ENCODE peak calls at places on chromosomes 13 and 19, in ten cellular contexts. One of them, this sample, is unnamed.

GRCh38 chr13:95295026-95295425 is 6.2 kb downstream of the ABCC4 start:
- DNase-seq in HL-60: no peak
- DNase-seq in adrenal gland: no peak
- DNase-seq in body of pancreas: no peak
- DNase-seq in tibial nerve: no peak
- DNase-seq in thoracic aorta: no peak
- DNase-seq in psoas muscle: no peak
- DNase-seq in heart left ventricle: no peak
- DNase-seq in foreskin fibroblast: no peak
- DNase-seq in fibroblast of lung: no peak
- DNase-seq in this sample: no peak

GRCh38 chr13:20127263-20127562 is 33.6 kb downstream of the GJA3 start:
- DNase-seq in HL-60: peak
- DNase-seq in adrenal gland: no peak
- DNase-seq in body of pancreas: no peak
- DNase-seq in tibial nerve: no peak
- DNase-seq in thoracic aorta: no peak
- DNase-seq in psoas muscle: no peak
- DNase-seq in heart left ventricle: no peak
- DNase-seq in foreskin fibroblast: no peak
- DNase-seq in fibroblast of lung: no peak
- DNase-seq in this sample: no peak

GRCh38 chr13:51230473-51231105 is 8.4 kb downstream of the FAM124A start:
- DNase-seq in HL-60: no peak
- DNase-seq in adrenal gland: peak
- DNase-seq in body of pancreas: peak
- DNase-seq in tibial nerve: peak
- DNase-seq in thoracic aorta: no peak
- DNase-seq in psoas muscle: peak
- DNase-seq in heart left ventricle: peak
- DNase-seq in foreskin fibroblast: peak
- DNase-seq in fibroblast of lung: peak
- DNase-seq in this sample: peak

GRCh38 chr13:37216340-37216739 is 110.9 kb upstream of the CSNK1A1L start:
- DNase-seq in HL-60: no peak
- DNase-seq in adrenal gland: no peak
- DNase-seq in body of pancreas: no peak
- DNase-seq in tibial nerve: no peak
- DNase-seq in thoracic aorta: no peak
- DNase-seq in psoas muscle: no peak
- DNase-seq in heart left ventricle: no peak
- DNase-seq in foreskin fibroblast: no peak
- DNase-seq in fibroblast of lung: no peak
- DNase-seq in this sample: no peak

GRCh38 chr13:101181076-101181685 is 235.1 kb downstream of the NALCN start:
- DNase-seq in HL-60: no peak
- DNase-seq in adrenal gland: no peak
- DNase-seq in body of pancreas: no peak
- DNase-seq in tibial nerve: no peak
- DNase-seq in thoracic aorta: no peak
- DNase-seq in psoas muscle: no peak
- DNase-seq in heart left ventricle: no peak
- DNase-seq in foreskin fibroblast: no peak
- DNase-seq in fibroblast of lung: peak
- DNase-seq in this sample: peak

GRCh38 chr19:42555317-42555716 is 27.0 kb upstream of the CEACAM1 start:
- DNase-seq in HL-60: peak
- DNase-seq in adrenal gland: no peak
- DNase-seq in body of pancreas: no peak
- DNase-seq in tibial nerve: no peak
- DNase-seq in thoracic aorta: no peak
- DNase-seq in psoas muscle: no peak
- DNase-seq in heart left ventricle: no peak
- DNase-seq in foreskin fibroblast: no peak
- DNase-seq in fibroblast of lung: no peak
- DNase-seq in this sample: no peak

GRCh38 chr13:32883501-32883900 is 132.7 kb upstream of the KL start:
- DNase-seq in HL-60: no peak
- DNase-seq in adrenal gland: no peak
- DNase-seq in body of pancreas: no peak
- DNase-seq in tibial nerve: peak
- DNase-seq in thoracic aorta: no peak
- DNase-seq in psoas muscle: no peak
- DNase-seq in heart left ventricle: no peak
- DNase-seq in foreskin fibroblast: no peak
- DNase-seq in fibroblast of lung: peak
- DNase-seq in this sample: peak

GRCh38 chr13:99577934-99578917 is 77.0 kb downstream of the TM9SF2 start:
- DNase-seq in HL-60: peak
- DNase-seq in adrenal gland: peak
- DNase-seq in body of pancreas: no peak
- DNase-seq in tibial nerve: no peak
- DNase-seq in thoracic aorta: no peak
- DNase-seq in psoas muscle: no peak
- DNase-seq in heart left ventricle: no peak
- DNase-seq in foreskin fibroblast: no peak
- DNase-seq in fibroblast of lung: no peak
- DNase-seq in this sample: no peak

GRCh38 chr19:58563034-58563573 is 4.7 kb upstream of the UBE2M start:
- DNase-seq in HL-60: no peak
- DNase-seq in adrenal gland: no peak
- DNase-seq in body of pancreas: peak
- DNase-seq in tibial nerve: no peak
- DNase-seq in thoracic aorta: no peak
- DNase-seq in psoas muscle: no peak
- DNase-seq in heart left ventricle: peak
- DNase-seq in foreskin fibroblast: no peak
- DNase-seq in fibroblast of lung: no peak
- DNase-seq in this sample: no peak

GRCh38 chr19:40229926-40230417 is 3.5 kb upstream of the CCNP start:
- DNase-seq in HL-60: no peak
- DNase-seq in adrenal gland: no peak
- DNase-seq in body of pancreas: no peak
- DNase-seq in tibial nerve: no peak
- DNase-seq in thoracic aorta: no peak
- DNase-seq in psoas muscle: no peak
- DNase-seq in heart left ventricle: no peak
- DNase-seq in foreskin fibroblast: no peak
- DNase-seq in fibroblast of lung: no peak
- DNase-seq in this sample: no peak

GRCh38 chr13:113427562-113428468 is 25.5 kb downstream of the ADPRHL1 start:
- DNase-seq in HL-60: no peak
- DNase-seq in adrenal gland: no peak
- DNase-seq in body of pancreas: no peak
- DNase-seq in tibial nerve: no peak
- DNase-seq in thoracic aorta: no peak
- DNase-seq in psoas muscle: no peak
- DNase-seq in heart left ventricle: peak
- DNase-seq in foreskin fibroblast: no peak
- DNase-seq in fibroblast of lung: no peak
- DNase-seq in this sample: no peak

GRCh38 chr13:26050568-26051230 is 1.1 kb downstream of the SHISA2 start:
- DNase-seq in HL-60: no peak
- DNase-seq in adrenal gland: no peak
- DNase-seq in body of pancreas: no peak
- DNase-seq in tibial nerve: no peak
- DNase-seq in thoracic aorta: no peak
- DNase-seq in psoas muscle: peak
- DNase-seq in heart left ventricle: no peak
- DNase-seq in foreskin fibroblast: no peak
- DNase-seq in fibroblast of lung: peak
- DNase-seq in this sample: peak

GRCh38 chr19:34487651-34488051 is 6.1 kb downstream of the WTIP start:
- DNase-seq in HL-60: no peak
- DNase-seq in adrenal gland: no peak
- DNase-seq in body of pancreas: no peak
- DNase-seq in tibial nerve: no peak
- DNase-seq in thoracic aorta: no peak
- DNase-seq in psoas muscle: no peak
- DNase-seq in heart left ventricle: no peak
- DNase-seq in foreskin fibroblast: no peak
- DNase-seq in fibroblast of lung: no peak
- DNase-seq in this sample: no peak

GRCh38 chr13:81821259-81821658 is 1480.3 kb upstream of the SPRY2 start:
- DNase-seq in HL-60: no peak
- DNase-seq in adrenal gland: no peak
- DNase-seq in body of pancreas: no peak
- DNase-seq in tibial nerve: no peak
- DNase-seq in thoracic aorta: no peak
- DNase-seq in psoas muscle: no peak
- DNase-seq in heart left ventricle: no peak
- DNase-seq in foreskin fibroblast: no peak
- DNase-seq in fibroblast of lung: no peak
- DNase-seq in this sample: no peak

GRCh38 chr13:42041684-42042035 is 6.8 kb upstream of the DGKH start:
- DNase-seq in HL-60: peak
- DNase-seq in adrenal gland: peak
- DNase-seq in body of pancreas: peak
- DNase-seq in tibial nerve: peak
- DNase-seq in thoracic aorta: peak
- DNase-seq in psoas muscle: peak
- DNase-seq in heart left ventricle: peak
- DNase-seq in foreskin fibroblast: peak
- DNase-seq in fibroblast of lung: peak
- DNase-seq in this sample: peak

DNA sequence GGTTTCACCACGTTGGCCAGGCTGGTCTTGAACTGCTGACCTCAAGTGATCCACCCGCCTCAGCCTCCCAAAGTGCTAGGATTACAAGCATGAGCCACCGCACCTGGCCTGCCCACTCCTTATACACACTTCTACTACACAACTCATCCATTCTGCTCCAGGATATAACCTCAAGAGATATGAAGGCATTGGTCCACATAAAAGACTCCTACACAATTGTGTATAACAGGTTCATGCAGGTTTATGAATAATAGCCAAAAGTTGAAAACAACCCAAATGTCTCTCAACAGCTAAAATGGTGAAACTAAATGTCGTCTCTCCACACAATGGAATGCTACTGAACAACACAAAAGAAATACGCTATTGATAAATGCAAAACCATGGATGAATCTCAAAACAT is 58.1 kb downstream of the INSR start:
- DNase-seq in HL-60: no peak
- DNase-seq in adrenal gland: no peak
- DNase-seq in body of pancreas: no peak
- DNase-seq in tibial nerve: no peak
- DNase-seq in thoracic aorta: no peak
- DNase-seq in psoas muscle: no peak
- DNase-seq in heart left ventricle: no peak
- DNase-seq in foreskin fibroblast: no peak
- DNase-seq in fibroblast of lung: no peak
- DNase-seq in this sample: no peak
- TF ChIP-seq CTCF in HL-60: no peak
- TF ChIP-seq CTCF in adrenal gland: no peak
- TF ChIP-seq CTCF in body of pancreas: no peak
- TF ChIP-seq CTCF in tibial nerve: no peak
- TF ChIP-seq CTCF in thoracic aorta: no peak
- TF ChIP-seq CTCF in psoas muscle: no peak
- TF ChIP-seq CTCF in heart left ventricle: no peak
- TF ChIP-seq CTCF in foreskin fibroblast: no peak
- TF ChIP-seq CTCF in fibroblast of lung: no peak
- TF ChIP-seq CTCF in this sample: no peak

GRCh38 chr13:45339399-45339798 is 1.6 kb downstream of the TPT1 start:
- DNase-seq in HL-60: no peak
- DNase-seq in adrenal gland: no peak
- DNase-seq in body of pancreas: no peak
- DNase-seq in tibial nerve: no peak
- DNase-seq in thoracic aorta: no peak
- DNase-seq in psoas muscle: no peak
- DNase-seq in heart left ventricle: no peak
- DNase-seq in foreskin fibroblast: no peak
- DNase-seq in fibroblast of lung: no peak
- DNase-seq in this sample: no peak
- H3K4me3 ChIP-seq in HL-60: peak
- H3K4me3 ChIP-seq in adrenal gland: no peak
- H3K4me3 ChIP-seq in body of pancreas: peak
- H3K4me3 ChIP-seq in tibial nerve: peak
- H3K4me3 ChIP-seq in thoracic aorta: peak
- H3K4me3 ChIP-seq in psoas muscle: peak
- H3K4me3 ChIP-seq in heart left ventricle: peak
- H3K4me3 ChIP-seq in foreskin fibroblast: peak
- H3K4me3 ChIP-seq in fibroblast of lung: peak
- H3K4me3 ChIP-seq in this sample: peak

GRCh38 chr19:49020931-49021895 is 2.9 kb downstream of the CGB3 start:
- DNase-seq in HL-60: no peak
- DNase-seq in adrenal gland: no peak
- DNase-seq in body of pancreas: no peak
- DNase-seq in tibial nerve: no peak
- DNase-seq in thoracic aorta: no peak
- DNase-seq in psoas muscle: no peak
- DNase-seq in heart left ventricle: no peak
- DNase-seq in foreskin fibroblast: peak
- DNase-seq in fibroblast of lung: no peak
- DNase-seq in this sample: no peak

GRCh38 chr19:49020342-49020741 is 3.5 kb upstream of the LHB start:
- DNase-seq in HL-60: no peak
- DNase-seq in adrenal gland: no peak
- DNase-seq in body of pancreas: peak
- DNase-seq in tibial nerve: no peak
- DNase-seq in thoracic aorta: no peak
- DNase-seq in psoas muscle: no peak
- DNase-seq in heart left ventricle: no peak
- DNase-seq in foreskin fibroblast: no peak
- DNase-seq in fibroblast of lung: no peak
- DNase-seq in this sample: no peak

GRCh38 chr19:49017041-49017665 is at the start of gene LHB:
- DNase-seq in HL-60: no peak
- DNase-seq in adrenal gland: no peak
- DNase-seq in body of pancreas: no peak
- DNase-seq in tibial nerve: no peak
- DNase-seq in thoracic aorta: no peak
- DNase-seq in psoas muscle: no peak
- DNase-seq in heart left ventricle: no peak
- DNase-seq in foreskin fibroblast: no peak
- DNase-seq in fibroblast of lung: no peak
- DNase-seq in this sample: no peak

GRCh38 chr19:49017666-49018351 is 918 bp upstream of the LHB start:
- DNase-seq in HL-60: peak
- DNase-seq in adrenal gland: peak
- DNase-seq in body of pancreas: peak
- DNase-seq in tibial nerve: no peak
- DNase-seq in thoracic aorta: no peak
- DNase-seq in psoas muscle: peak
- DNase-seq in heart left ventricle: peak
- DNase-seq in foreskin fibroblast: peak
- DNase-seq in fibroblast of lung: peak
- DNase-seq in this sample: peak

GRCh38 chr19:49019242-49019932 is 2.5 kb upstream of the LHB start:
- DNase-seq in HL-60: no peak
- DNase-seq in adrenal gland: peak
- DNase-seq in body of pancreas: peak
- DNase-seq in tibial nerve: peak
- DNase-seq in thoracic aorta: no peak
- DNase-seq in psoas muscle: peak
- DNase-seq in heart left ventricle: peak
- DNase-seq in foreskin fibroblast: peak
- DNase-seq in fibroblast of lung: no peak
- DNase-seq in this sample: no peak
- TF ChIP-seq CTCF in HL-60: no peak
- TF ChIP-seq CTCF in adrenal gland: no peak
- TF ChIP-seq CTCF in body of pancreas: peak
- TF ChIP-seq CTCF in tibial nerve: no peak
- TF ChIP-seq CTCF in thoracic aorta: no peak
- TF ChIP-seq CTCF in psoas muscle: no peak
- TF ChIP-seq CTCF in heart left ventricle: no peak
- TF ChIP-seq CTCF in foreskin fibroblast: no peak
- TF ChIP-seq CTCF in fibroblast of lung: peak
- TF ChIP-seq CTCF in this sample: no peak

GRCh38 chr13:67769063-67769986 is 539.2 kb upstream of the PCDH9 start:
- DNase-seq in HL-60: no peak
- DNase-seq in adrenal gland: no peak
- DNase-seq in body of pancreas: no peak
- DNase-seq in tibial nerve: no peak
- DNase-seq in thoracic aorta: no peak
- DNase-seq in psoas muscle: no peak
- DNase-seq in heart left ventricle: no peak
- DNase-seq in foreskin fibroblast: no peak
- DNase-seq in fibroblast of lung: no peak
- DNase-seq in this sample: no peak
- H3K4me3 ChIP-seq in HL-60: no peak
- H3K4me3 ChIP-seq in adrenal gland: no peak
- H3K4me3 ChIP-seq in body of pancreas: no peak
- H3K4me3 ChIP-seq in tibial nerve: no peak
- H3K4me3 ChIP-seq in thoracic aorta: no peak
- H3K4me3 ChIP-seq in psoas muscle: no peak
- H3K4me3 ChIP-seq in heart left ventricle: no peak
- H3K4me3 ChIP-seq in foreskin fibroblast: no peak
- H3K4me3 ChIP-seq in fibroblast of lung: no peak
- H3K4me3 ChIP-seq in this sample: no peak

This sample was measured in astrocyte of the spinal cord.